ENCODE peak calls at places on chromosome 15, in nine cellular contexts. P, I, X, T, G, J, R, Y and W are unnamed samples.

GRCh38 chr15:67839358-67839928 is 402 bp downstream of the RNU6-1 start:
- DNase-seq in P (peak), I (no peak), X (peak), T (no peak), G (peak), J (no peak), R (no peak), Y (no peak), W (peak)

GRCh38 chr15:64536244-64536836 is 76.0 kb downstream of the ZNF609 start:
- DNase-seq in P (no peak), I (no peak), X (peak), T (no peak), G (peak), J (no peak), R (peak), Y (no peak), W (no peak)

GRCh38 chr15:29322407-29322806 is 52.8 kb upstream of the NSMCE3 start:
- DNase-seq in P (no peak), I (no peak), X (no peak), T (no peak), G (no peak), J (no peak), R (no peak), Y (no peak), W (no peak)

GRCh38 chr15:27831384-27832262 is 267.5 kb downstream of the OCA2 start:
- DNase-seq in P (peak), I (no peak), X (no peak), T (no peak), G (no peak), J (no peak), R (no peak), Y (no peak), W (no peak)

GRCh38 chr15:77013786-77014136 is 18.8 kb downstream of the PSTPIP1 start:
- DNase-seq in P (no peak), I (no peak), X (no peak), T (no peak), G (peak), J (no peak), R (no peak), Y (peak), W (no peak)

GRCh38 chr15:63258658-63259057 is 18.7 kb upstream of the APH1B start:
- DNase-seq in P (no peak), I (no peak), X (no peak), T (no peak), G (no peak), J (no peak), R (no peak), Y (no peak), W (no peak)

GRCh38 chr15:62886431-62887071 is 156.0 kb upstream of the TPM1 start:
- DNase-seq in P (no peak), I (peak), X (no peak), T (no peak), G (no peak), J (peak), R (no peak), Y (no peak), W (no peak)

GRCh38 chr15:59764775-59765174 is 75.7 kb upstream of the BNIP2 start:
- DNase-seq in P (no peak), I (no peak), X (no peak), T (no peak), G (no peak), J (no peak), R (no peak), Y (no peak), W (no peak)

GRCh38 chr15:60392601-60392985 is 5.2 kb downstream of the ANXA2 start:
- DNase-seq in P (peak), I (no peak), X (no peak), T (no peak), G (peak), J (no peak), R (no peak), Y (no peak), W (no peak)

GRCh38 chr15:60649845-60650548 is 171.1 kb upstream of the ICE2 start:
- DNase-seq in P (no peak), I (no peak), X (no peak), T (no peak), G (peak), J (no peak), R (no peak), Y (no peak), W (no peak)

GRCh38 chr15:85389774-85390173 is 9.4 kb downstream of the AKAP13 start:
- DNase-seq in P (no peak), I (no peak), X (no peak), T (no peak), G (no peak), J (no peak), R (no peak), Y (no peak), W (no peak)

GRCh38 chr15:74318376-74319137 is 48.9 kb downstream of the CYP11A1 start:
- DNase-seq in P (no peak), I (no peak), X (peak), T (peak), G (no peak), J (no peak), R (no peak), Y (no peak), W (no peak)

GRCh38 chr15:87619161-87619960 is 637.2 kb downstream of the NTRK3 start:
- DNase-seq in P (no peak), I (no peak), X (no peak), T (no peak), G (no peak), J (no peak), R (peak), Y (no peak), W (no peak)

GRCh38 chr15:58627046-58627445 is 122.5 kb downstream of the ADAM10 start:
- DNase-seq in P (no peak), I (no peak), X (no peak), T (no peak), G (no peak), J (no peak), R (no peak), Y (no peak), W (no peak)

GRCh38 chr15:99019558-99020540 is 12.3 kb upstream of the PGPEP1L start:
- DNase-seq in P (no peak), I (no peak), X (no peak), T (no peak), G (no peak), J (no peak), R (no peak), Y (no peak), W (no peak)

GRCh38 chr15:91101356-91101920 is 1.4 kb downstream of the SV2B start:
- DNase-seq in P (peak), I (no peak), X (no peak), T (no peak), G (no peak), J (no peak), R (no peak), Y (no peak), W (no peak)

GRCh38 chr15:39969871-39970270 is 36.0 kb downstream of the EIF2AK4 start:
- DNase-seq in P (no peak), I (no peak), X (no peak), T (peak), G (no peak), J (no peak), R (no peak), Y (no peak), W (no peak)

GRCh38 chr15:100849021-100849831 is 30.4 kb upstream of the ALDH1A3 start:
- DNase-seq in P (no peak), I (no peak), X (peak), T (no peak), G (peak), J (peak), R (no peak), Y (peak), W (peak)